ENCODE peak calls at places on chromosomes 5 and 9, in nine cellular contexts. M is AG04449; N is HCT116; T is cardiac muscle cell; I is hepatocyte; Y is psoas muscle; U is CD8-positive, alpha-beta T cell; G is IMR-90; V is mammary epithelial cell. O is an unnamed sample.

GRCh38 chr9:98536542-98537173 is 172.1 kb downstream of the GABBR2 start:
- DNase-seq in M (no peak), N (no peak), U (no peak), Y (no peak), I (peak; percentile 28), T (peak; percentile 15), V (no peak), G (no peak), O (no peak)

GRCh38 chr9:123069010-123069481 is 35.6 kb downstream of the GPR21 start:
- DNase-seq in N (no peak), G (peak; percentile 95), T (peak; percentile 88), I (peak; percentile 34), M (peak; percentile 95), Y (no peak), V (no peak), U (no peak), O (no peak)

GRCh38 chr5:159184858-159185381 is 24.4 kb downstream of the RNF145 start:
- DNase-seq in V (peak; percentile 87), U (no peak), I (no peak), G (peak; percentile 93), Y (no peak), N (no peak), T (peak; percentile 83), M (no peak), O (no peak)

GRCh38 chr5:1919750-1920149 is 37.0 kb upstream of the IRX4 start:
- DNase-seq in V (no peak), U (no peak), G (no peak), M (no peak), T (no peak), N (no peak), Y (no peak), I (no peak), O (no peak)

GRCh38 chr9:129869585-129870501 is 34.6 kb downstream of the USP20 start:
- DNase-seq in T (no peak), M (no peak), I (no peak), U (no peak), G (no peak), N (no peak), V (no peak), Y (peak; percentile 46), O (no peak)

GRCh38 chr9:7536310-7536939 is 263.2 kb downstream of the DMAC1 start:
- DNase-seq in G (peak; percentile 56), N (peak; percentile 18), T (peak; percentile 80), Y (no peak), M (no peak), U (no peak), I (peak; percentile 68), V (peak; percentile 27), O (peak; percentile 3)

GRCh38 chr5:135486131-135486530 is 34.0 kb upstream of the TIFAB start:
- DNase-seq in Y (no peak), U (no peak), G (no peak), N (no peak), V (no peak), I (no peak), M (no peak), T (no peak), O (no peak)

GRCh38 chr5:116271432-116271831 is 186.6 kb downstream of the COMMD10 start:
- DNase-seq in G (peak; percentile 82), U (no peak), I (no peak), Y (no peak), V (peak; percentile 24), M (peak; percentile 17), N (no peak), T (no peak), O (no peak)

GRCh38 chr5:32753765-32754164 is 42.6 kb downstream of the NPR3 start:
- DNase-seq in V (no peak), Y (no peak), N (no peak), M (no peak), G (peak; percentile 51), U (no peak), T (no peak), I (no peak), O (no peak)

GRCh38 chr5:108345541-108346171 is 36.2 kb downstream of the FBXL17 start:
- DNase-seq in G (peak; percentile 67), M (peak; percentile 7), V (peak; percentile 28), N (peak; percentile 13), T (peak; percentile 71), Y (no peak), U (no peak), I (peak; percentile 65), O (no peak)

GRCh38 chr5:139765409-139766217 is 30.0 kb upstream of the PSD2 start:
- DNase-seq in U (peak; percentile 74), V (peak; percentile 56), N (no peak), G (peak; percentile 57), I (peak; percentile 91), M (no peak), Y (peak; percentile 91), T (peak; percentile 80), O (peak; percentile 43)

GRCh38 chr5:154287136-154287535 is 96.6 kb downstream of the GALNT10 start:
- DNase-seq in V (no peak), T (peak; percentile 88), N (no peak), Y (no peak), I (peak; percentile 60), G (peak; percentile 87), U (no peak), M (peak; percentile 63), O (no peak)

GRCh38 chr9:87896891-87897290 is 14.2 kb downstream of the SPATA31E1 start:
- DNase-seq in Y (no peak), V (no peak), I (no peak), T (no peak), M (no peak), G (no peak), U (no peak), N (no peak), O (no peak)

GRCh38 chr5:65924366-65925093 is 1.8 kb upstream of the ERBIN start:
- DNase-seq in T (no peak), N (no peak), G (no peak), I (no peak), M (no peak), Y (no peak), U (no peak), V (no peak), O (no peak)

GRCh38 chr5:114857951-114858401 is 311.7 kb downstream of the TRIM36 start:
- DNase-seq in U (no peak), V (no peak), G (no peak), N (no peak), T (no peak), Y (peak; percentile 50), I (no peak), M (no peak), O (no peak)

GRCh38 chr5:31452314-31452713 is 79.6 kb downstream of the DROSHA start:
- DNase-seq in N (no peak), T (no peak), V (no peak), I (no peak), U (no peak), Y (no peak), G (peak; percentile 17), M (no peak), O (no peak)

GRCh38 chr5:177499842-177500241 is 2.4 kb upstream of the PDLIM7 start:
- DNase-seq in M (no peak), G (no peak), T (no peak), U (no peak), V (no peak), Y (no peak), I (no peak), N (no peak), O (no peak)

GRCh38 chr5:6910950-6911349 is 197.7 kb downstream of the TENT4A start:
- DNase-seq in Y (no peak), N (no peak), U (no peak), I (peak; percentile 8), V (no peak), M (no peak), G (no peak), T (no peak), O (no peak)

GRCh38 chr5:138463335-138464017 is 1.8 kb upstream of the EGR1 start:
- DNase-seq in U (no peak), M (no peak), G (no peak), I (peak; percentile 49), V (no peak), Y (no peak), N (no peak), T (peak; percentile 39), O (no peak)
- TF ChIP-seq CTCF in U (no peak), M (peak; percentile 13), G (no peak), I (no peak), V (peak; percentile 45), Y (no peak), N (no peak), T (peak; percentile 14), O (no peak)

GRCh38 chr5:75721573-75721972 is 4.3 kb upstream of the POC5 start:
- DNase-seq in U (no peak), V (no peak), I (no peak), G (no peak), Y (no peak), N (no peak), M (no peak), T (no peak), O (no peak)

GRCh38 chr5:75727931-75728330 is 10.7 kb upstream of the POC5 start:
- DNase-seq in T (no peak), G (no peak), I (no peak), V (no peak), M (no peak), U (no peak), N (no peak), Y (no peak), O (no peak)

GRCh38 chr5:75729321-75729720 is 12.1 kb upstream of the POC5 start:
- DNase-seq in M (no peak), G (no peak), I (no peak), T (peak; percentile 56), Y (no peak), V (no peak), U (no peak), N (no peak), O (no peak)

GRCh38 chr5:75720882-75721281 is 3.6 kb upstream of the POC5 start:
- DNase-seq in V (peak; percentile 32), T (no peak), I (no peak), N (no peak), Y (no peak), U (no peak), G (no peak), M (no peak), O (no peak)

GRCh38 chr5:75723378-75723777 is 6.1 kb upstream of the POC5 start:
- DNase-seq in Y (no peak), M (no peak), N (no peak), V (no peak), T (no peak), G (no peak), U (no peak), I (no peak), O (no peak)
- TF ChIP-seq CTCF in Y (no peak), M (no peak), N (no peak), V (no peak), T (no peak), G (no peak), U (no peak), I (no peak), O (no peak)

GRCh38 chr9:33223696-33224095 is 16.3 kb upstream of the SPINK4 start:
- DNase-seq in Y (no peak), N (no peak), U (no peak), T (peak; percentile 48), V (no peak), I (no peak), M (no peak), G (no peak), O (no peak)
- TF ChIP-seq CTCF in Y (no peak), N (peak; percentile 40), U (no peak), T (peak; percentile 35), V (peak; percentile 28), I (no peak), M (no peak), G (peak; percentile 31), O (no peak)

DNA sequence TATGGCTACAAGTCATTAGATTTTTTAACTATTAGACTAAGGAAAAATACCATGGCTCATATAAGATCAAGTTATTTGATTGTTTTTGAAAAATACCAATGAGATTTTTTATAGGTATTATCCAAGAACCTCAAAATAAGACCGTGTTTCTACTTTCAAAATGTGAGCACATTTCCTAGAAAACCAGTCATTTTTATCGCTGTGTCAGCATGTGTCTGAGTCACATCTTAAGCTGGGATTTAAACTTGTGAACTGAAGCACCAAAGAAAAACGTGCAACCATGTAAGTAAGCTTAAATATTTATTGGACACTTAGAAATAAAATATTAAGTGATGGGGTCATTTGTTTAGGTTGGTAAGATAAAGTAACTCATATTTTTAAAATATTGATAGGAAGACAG is 1676.0 kb upstream of the NUDT12 start:
- DNase-seq in I (peak; percentile 6), T (no peak), V (no peak), N (no peak), G (no peak), U (no peak), M (no peak), Y (no peak), O (no peak)
- TF ChIP-seq CTCF in I (no peak), T (no peak), V (no peak), N (no peak), G (no peak), U (no peak), M (no peak), Y (no peak), O (no peak)

O was measured in gastrocnemius medialis.